ENCODE peak calls at places on chromosomes 13 and 19, in four cellular contexts. P is KBM-7, I is fibroblast of the aortic adventitia, V is HS-5. Y is an unnamed sample.
A peak's percentile ranks its signal among the peaks of the same experiment; 100 is the strongest.

GRCh38 chr13:42747399-42747873 is 33.9 kb upstream of the FAM216B start:
- DNase-seq in P (no peak), I (peak; percentile 16), V (peak; percentile 19), Y (no peak)

GRCh38 chr19:2575734-2576481 is 100.0 kb downstream of the GADD45B start:
- DNase-seq in V (no peak), P (no peak), I (peak; percentile 95), Y (no peak)

GRCh38 chr19:10364644-10365043 is 15.7 kb downstream of the TYK2 start:
- DNase-seq in I (no peak), P (no peak), V (no peak), Y (no peak)

GRCh38 chr13:46738055-46738454 is 58.9 kb downstream of the ESD start:
- DNase-seq in P (no peak), V (no peak), I (peak; percentile 47), Y (no peak)

GRCh38 chr13:101523732-101524131 is 71.3 kb downstream of the ITGBL1 start:
- DNase-seq in P (no peak), V (no peak), I (peak; percentile 70), Y (no peak)

GRCh38 chr19:44623080-44623479 is 9.7 kb downstream of the IGSF23 start:
- DNase-seq in P (peak; percentile 91), I (peak; percentile 31), V (no peak), Y (no peak)

GRCh38 chr13:40922437-40923040 is 96.6 kb downstream of the ELF1 start:
- DNase-seq in P (no peak), V (no peak), I (no peak), Y (no peak)

GRCh38 chr13:96650301-96650886 is 343.9 kb downstream of the OXGR1 start:
- DNase-seq in I (peak; percentile 72), V (peak; percentile 48), P (no peak), Y (no peak)